ENCODE peak calls at places on chromosome 20, in eight cellular contexts. One of them, this sample, is unnamed.

GRCh38 chr20:14521436-14521835 is 184.0 kb upstream of the FLRT3 start:
- DNase-seq in lower lobe of right lung: no peak
- DNase-seq in A549: no peak
- DNase-seq in heart left ventricle: no peak
- DNase-seq in left ventricle myocardium inferior: no peak
- DNase-seq in A673: no peak
- DNase-seq in tibial nerve: no peak
- DNase-seq in dorsolateral prefrontal cortex: no peak
- DNase-seq in this sample: no peak

GRCh38 chr20:21352703-21353102 is 44.6 kb downstream of the NKX2-4 start:
- DNase-seq in lower lobe of right lung: no peak
- DNase-seq in A549: no peak
- DNase-seq in heart left ventricle: no peak
- DNase-seq in left ventricle myocardium inferior: no peak
- DNase-seq in A673: peak
- DNase-seq in tibial nerve: no peak
- DNase-seq in dorsolateral prefrontal cortex: no peak
- DNase-seq in this sample: no peak

GRCh38 chr20:38184098-38184497 is 19.0 kb upstream of the TGM2 start:
- DNase-seq in lower lobe of right lung: no peak
- DNase-seq in A549: no peak
- DNase-seq in heart left ventricle: no peak
- DNase-seq in left ventricle myocardium inferior: no peak
- DNase-seq in A673: no peak
- DNase-seq in tibial nerve: no peak
- DNase-seq in dorsolateral prefrontal cortex: no peak
- DNase-seq in this sample: no peak

GRCh38 chr20:38115205-38115604 is 49.9 kb downstream of the TGM2 start:
- DNase-seq in lower lobe of right lung: no peak
- DNase-seq in A549: no peak
- DNase-seq in heart left ventricle: no peak
- DNase-seq in left ventricle myocardium inferior: no peak
- DNase-seq in A673: no peak
- DNase-seq in tibial nerve: no peak
- DNase-seq in dorsolateral prefrontal cortex: no peak
- DNase-seq in this sample: no peak

GRCh38 chr20:2750343-2751251 is 49.8 kb downstream of the CPXM1 start:
- DNase-seq in lower lobe of right lung: peak
- DNase-seq in A549: peak
- DNase-seq in heart left ventricle: no peak
- DNase-seq in left ventricle myocardium inferior: no peak
- DNase-seq in A673: peak
- DNase-seq in tibial nerve: no peak
- DNase-seq in dorsolateral prefrontal cortex: no peak
- DNase-seq in this sample: no peak

GRCh38 chr20:23624307-23624706 is 13.4 kb downstream of the CST3 start:
- DNase-seq in lower lobe of right lung: no peak
- DNase-seq in A549: no peak
- DNase-seq in heart left ventricle: no peak
- DNase-seq in left ventricle myocardium inferior: no peak
- DNase-seq in A673: no peak
- DNase-seq in tibial nerve: no peak
- DNase-seq in dorsolateral prefrontal cortex: no peak
- DNase-seq in this sample: no peak

GRCh38 chr20:58088625-58089024 is 139.8 kb downstream of the ANKRD60 start:
- DNase-seq in lower lobe of right lung: no peak
- DNase-seq in A549: no peak
- DNase-seq in heart left ventricle: no peak
- DNase-seq in left ventricle myocardium inferior: no peak
- DNase-seq in A673: no peak
- DNase-seq in tibial nerve: no peak
- DNase-seq in dorsolateral prefrontal cortex: no peak
- DNase-seq in this sample: no peak

GRCh38 chr20:56755201-56755600 is 126.1 kb downstream of the TFAP2C start:
- DNase-seq in lower lobe of right lung: no peak
- DNase-seq in A549: no peak
- DNase-seq in heart left ventricle: no peak
- DNase-seq in left ventricle myocardium inferior: no peak
- DNase-seq in A673: no peak
- DNase-seq in tibial nerve: no peak
- DNase-seq in dorsolateral prefrontal cortex: no peak
- DNase-seq in this sample: no peak

GRCh38 chr20:9555781-9556180 is 41.4 kb downstream of the LAMP5 start:
- DNase-seq in lower lobe of right lung: no peak
- DNase-seq in A549: no peak
- DNase-seq in heart left ventricle: no peak
- DNase-seq in left ventricle myocardium inferior: no peak
- DNase-seq in A673: no peak
- DNase-seq in tibial nerve: no peak
- DNase-seq in dorsolateral prefrontal cortex: no peak
- DNase-seq in this sample: no peak

GRCh38 chr20:37611346-37611745 is 82.5 kb upstream of the CTNNBL1 start:
- DNase-seq in lower lobe of right lung: no peak
- DNase-seq in A549: no peak
- DNase-seq in heart left ventricle: no peak
- DNase-seq in left ventricle myocardium inferior: no peak
- DNase-seq in A673: no peak
- DNase-seq in tibial nerve: no peak
- DNase-seq in dorsolateral prefrontal cortex: no peak
- DNase-seq in this sample: no peak

GRCh38 chr20:62305765-62306431 is 3.1 kb downstream of the ADRM1 start:
- DNase-seq in lower lobe of right lung: no peak
- DNase-seq in A549: no peak
- DNase-seq in heart left ventricle: no peak
- DNase-seq in left ventricle myocardium inferior: no peak
- DNase-seq in A673: no peak
- DNase-seq in tibial nerve: no peak
- DNase-seq in dorsolateral prefrontal cortex: no peak
- DNase-seq in this sample: no peak

GRCh38 chr20:62308102-62308822 is 5.5 kb downstream of the ADRM1 start:
- DNase-seq in lower lobe of right lung: no peak
- DNase-seq in A549: no peak
- DNase-seq in heart left ventricle: no peak
- DNase-seq in left ventricle myocardium inferior: no peak
- DNase-seq in A673: no peak
- DNase-seq in tibial nerve: no peak
- DNase-seq in dorsolateral prefrontal cortex: peak
- DNase-seq in this sample: no peak

GRCh38 chr20:62305149-62305764 is 2.5 kb downstream of the ADRM1 start:
- DNase-seq in lower lobe of right lung: no peak
- DNase-seq in A549: peak
- DNase-seq in heart left ventricle: no peak
- DNase-seq in left ventricle myocardium inferior: no peak
- DNase-seq in A673: no peak
- DNase-seq in tibial nerve: no peak
- DNase-seq in dorsolateral prefrontal cortex: no peak
- DNase-seq in this sample: no peak

GRCh38 chr20:62307226-62308101 is 4.7 kb downstream of the ADRM1 start:
- DNase-seq in lower lobe of right lung: no peak
- DNase-seq in A549: no peak
- DNase-seq in heart left ventricle: no peak
- DNase-seq in left ventricle myocardium inferior: no peak
- DNase-seq in A673: no peak
- DNase-seq in tibial nerve: no peak
- DNase-seq in dorsolateral prefrontal cortex: no peak
- DNase-seq in this sample: no peak

DNA sequence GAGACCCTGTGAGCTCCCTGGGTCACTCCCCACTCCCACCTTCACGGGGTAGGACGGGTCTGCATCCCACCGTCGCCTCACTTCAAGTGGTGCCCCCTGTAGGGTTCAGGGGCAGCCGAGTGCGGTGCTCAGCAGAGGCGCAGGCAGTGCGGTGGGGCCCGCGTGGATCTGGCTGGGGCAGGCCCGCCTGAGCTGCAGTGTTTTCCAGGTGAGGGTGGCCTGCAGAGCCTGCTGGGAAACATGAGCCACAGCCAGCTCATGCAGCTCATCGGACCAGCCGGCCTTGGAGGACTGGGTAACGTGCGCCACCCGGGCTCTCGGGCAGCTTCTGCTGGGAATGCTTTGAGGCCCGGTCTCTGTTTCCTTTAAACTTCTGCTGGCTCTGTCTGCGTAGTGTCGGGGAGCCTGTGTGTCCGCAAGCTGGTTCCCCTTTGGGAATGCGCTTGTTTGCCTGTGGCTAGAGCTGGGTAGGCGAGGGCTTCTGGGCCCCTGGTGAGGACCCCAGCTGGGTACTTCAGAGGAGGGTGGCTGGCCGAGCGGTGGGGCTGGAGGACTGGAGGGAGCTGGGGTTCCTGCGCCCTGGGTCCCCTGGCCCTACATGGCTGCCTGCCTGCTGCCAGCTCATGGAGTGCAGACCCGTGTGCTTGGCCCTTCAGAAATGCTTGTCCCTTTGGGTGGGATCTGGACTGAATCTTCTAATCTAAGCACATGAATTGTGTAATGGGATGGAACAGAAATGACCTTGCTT is 3.8 kb downstream of the ADRM1 start:
- DNase-seq in lower lobe of right lung: no peak
- DNase-seq in A549: no peak
- DNase-seq in heart left ventricle: no peak
- DNase-seq in left ventricle myocardium inferior: no peak
- DNase-seq in A673: no peak
- DNase-seq in tibial nerve: no peak
- DNase-seq in dorsolateral prefrontal cortex: no peak
- DNase-seq in this sample: no peak
- H3K27ac ChIP-seq in lower lobe of right lung: no peak
- H3K27ac ChIP-seq in A549: peak
- H3K27ac ChIP-seq in heart left ventricle: no peak
- H3K27ac ChIP-seq in left ventricle myocardium inferior: no peak
- H3K27ac ChIP-seq in A673: peak
- H3K27ac ChIP-seq in tibial nerve: no peak
- H3K27ac ChIP-seq in dorsolateral prefrontal cortex: peak
- H3K27ac ChIP-seq in this sample: no peak

GRCh38 chr20:7432612-7433011 is 507.6 kb downstream of the HAO1 start:
- DNase-seq in lower lobe of right lung: no peak
- DNase-seq in A549: no peak
- DNase-seq in heart left ventricle: no peak
- DNase-seq in left ventricle myocardium inferior: no peak
- DNase-seq in A673: no peak
- DNase-seq in tibial nerve: no peak
- DNase-seq in dorsolateral prefrontal cortex: no peak
- DNase-seq in this sample: no peak
- H3K27ac ChIP-seq in lower lobe of right lung: no peak
- H3K27ac ChIP-seq in A549: no peak
- H3K27ac ChIP-seq in heart left ventricle: no peak
- H3K27ac ChIP-seq in left ventricle myocardium inferior: no peak
- H3K27ac ChIP-seq in A673: no peak
- H3K27ac ChIP-seq in tibial nerve: no peak
- H3K27ac ChIP-seq in dorsolateral prefrontal cortex: no peak
- H3K27ac ChIP-seq in this sample: no peak

GRCh38 chr20:6075428-6076219 is 21.8 kb upstream of the LRRN4 start:
- DNase-seq in lower lobe of right lung: no peak
- DNase-seq in A549: no peak
- DNase-seq in heart left ventricle: peak
- DNase-seq in left ventricle myocardium inferior: peak
- DNase-seq in A673: no peak
- DNase-seq in tibial nerve: no peak
- DNase-seq in dorsolateral prefrontal cortex: peak
- DNase-seq in this sample: peak
- H3K27ac ChIP-seq in lower lobe of right lung: no peak
- H3K27ac ChIP-seq in A549: peak
- H3K27ac ChIP-seq in heart left ventricle: peak
- H3K27ac ChIP-seq in left ventricle myocardium inferior: peak
- H3K27ac ChIP-seq in A673: no peak
- H3K27ac ChIP-seq in tibial nerve: no peak
- H3K27ac ChIP-seq in dorsolateral prefrontal cortex: no peak
- H3K27ac ChIP-seq in this sample: no peak

GRCh38 chr20:859661-860294 is 26.3 kb downstream of the FAM110A start:
- DNase-seq in lower lobe of right lung: no peak
- DNase-seq in A549: no peak
- DNase-seq in heart left ventricle: no peak
- DNase-seq in left ventricle myocardium inferior: no peak
- DNase-seq in A673: no peak
- DNase-seq in tibial nerve: no peak
- DNase-seq in dorsolateral prefrontal cortex: no peak
- DNase-seq in this sample: no peak
- H3K27ac ChIP-seq in lower lobe of right lung: no peak
- H3K27ac ChIP-seq in A549: no peak
- H3K27ac ChIP-seq in heart left ventricle: no peak
- H3K27ac ChIP-seq in left ventricle myocardium inferior: no peak
- H3K27ac ChIP-seq in A673: no peak
- H3K27ac ChIP-seq in tibial nerve: no peak
- H3K27ac ChIP-seq in dorsolateral prefrontal cortex: no peak
- H3K27ac ChIP-seq in this sample: no peak

GRCh38 chr20:24817351-24817750 is 131.7 kb upstream of the CST7 start:
- DNase-seq in lower lobe of right lung: no peak
- DNase-seq in A549: no peak
- DNase-seq in heart left ventricle: no peak
- DNase-seq in left ventricle myocardium inferior: no peak
- DNase-seq in A673: no peak
- DNase-seq in tibial nerve: no peak
- DNase-seq in dorsolateral prefrontal cortex: no peak
- DNase-seq in this sample: no peak
- H3K27ac ChIP-seq in lower lobe of right lung: no peak
- H3K27ac ChIP-seq in A549: no peak
- H3K27ac ChIP-seq in heart left ventricle: no peak
- H3K27ac ChIP-seq in left ventricle myocardium inferior: no peak
- H3K27ac ChIP-seq in A673: no peak
- H3K27ac ChIP-seq in tibial nerve: no peak
- H3K27ac ChIP-seq in dorsolateral prefrontal cortex: no peak
- H3K27ac ChIP-seq in this sample: no peak

DNA sequence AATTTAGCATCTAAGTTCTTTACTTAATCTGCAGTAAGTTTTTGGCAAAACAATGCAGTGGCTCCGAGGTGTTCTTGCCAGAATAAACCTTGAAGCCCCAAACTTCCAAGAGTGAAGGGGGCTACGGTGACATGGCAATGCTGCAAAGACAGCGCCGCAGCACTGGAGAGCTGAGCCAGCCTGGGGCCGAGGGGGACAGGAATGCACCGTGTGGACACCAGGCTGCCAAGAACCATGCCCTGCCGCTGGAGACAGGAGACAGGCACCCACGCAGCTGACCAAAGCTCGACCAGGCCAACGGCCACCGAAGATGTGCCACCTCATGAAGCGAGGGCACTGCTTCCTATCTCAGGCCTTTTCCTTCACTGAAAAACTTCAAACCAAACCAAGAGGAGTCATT is 133.4 kb downstream of the PRND start:
- DNase-seq in lower lobe of right lung: no peak
- DNase-seq in A549: no peak
- DNase-seq in heart left ventricle: no peak
- DNase-seq in left ventricle myocardium inferior: no peak
- DNase-seq in A673: no peak
- DNase-seq in tibial nerve: no peak
- DNase-seq in dorsolateral prefrontal cortex: no peak
- DNase-seq in this sample: no peak
- H3K27ac ChIP-seq in lower lobe of right lung: no peak
- H3K27ac ChIP-seq in A549: no peak
- H3K27ac ChIP-seq in heart left ventricle: no peak
- H3K27ac ChIP-seq in left ventricle myocardium inferior: no peak
- H3K27ac ChIP-seq in A673: no peak
- H3K27ac ChIP-seq in tibial nerve: no peak
- H3K27ac ChIP-seq in dorsolateral prefrontal cortex: no peak
- H3K27ac ChIP-seq in this sample: no peak

GRCh38 chr20:41895216-41895615 is 277.0 kb upstream of the CHD6 start:
- DNase-seq in lower lobe of right lung: no peak
- DNase-seq in A549: no peak
- DNase-seq in heart left ventricle: no peak
- DNase-seq in left ventricle myocardium inferior: no peak
- DNase-seq in A673: no peak
- DNase-seq in tibial nerve: no peak
- DNase-seq in dorsolateral prefrontal cortex: no peak
- DNase-seq in this sample: no peak
- H3K27ac ChIP-seq in lower lobe of right lung: no peak
- H3K27ac ChIP-seq in A549: no peak
- H3K27ac ChIP-seq in heart left ventricle: no peak
- H3K27ac ChIP-seq in left ventricle myocardium inferior: no peak
- H3K27ac ChIP-seq in A673: no peak
- H3K27ac ChIP-seq in tibial nerve: no peak
- H3K27ac ChIP-seq in dorsolateral prefrontal cortex: no peak
- H3K27ac ChIP-seq in this sample: no peak

This sample was measured in substantia nigra.